ENCODE peak calls at places on chromosomes 13 and 19, in five cellular contexts. S is OCI-LY7, R is GM23338, D is SK-N-SH, K is HCT116. N is an unnamed sample. For H3K9me2, the result is how much of the 10 kb centered on the place peaks cover.

GRCh38 chr19:31356587-31357314 is 7.5 kb upstream of the TSHZ3 start:
- DNase-seq in D (peak), R (peak), S (no peak), K (no peak), N (no peak)

GRCh38 chr19:31271569-31271911 is 77.7 kb downstream of the TSHZ3 start:
- DNase-seq in K (no peak), D (no peak), R (no peak), S (no peak), N (no peak)

GRCh38 chr19:47699360-47699917 is 13.8 kb upstream of the EHD2 start:
- DNase-seq in D (peak), S (peak), K (no peak), R (peak), N (peak)

GRCh38 chr19:35742121-35742724 is at the start of gene IGFLR1:
- DNase-seq in D (no peak), S (peak), K (no peak), R (no peak), N (no peak)

GRCh38 chr13:110767476-110767875 is 54.0 kb downstream of the ING1 start:
- DNase-seq in K (no peak), D (no peak), S (no peak), R (no peak), N (no peak)

GRCh38 chr19:14400913-14401312 is 18.2 kb downstream of the DDX39A start:
- DNase-seq in S (no peak), K (no peak), D (no peak), R (no peak), N (no peak)

GRCh38 chr19:53037101-53038097 is 7.1 kb upstream of the ERVV-2 start:
- DNase-seq in K (no peak), D (peak), R (peak), S (no peak), N (no peak)

GRCh38 chr19:49844138-49844740 is 6.7 kb upstream of the PTOV1 start:
- DNase-seq in S (no peak), R (no peak), D (no peak), K (no peak), N (no peak)

GRCh38 chr19:4597975-4598671 is 38.6 kb upstream of the SEMA6B start:
- DNase-seq in R (peak), D (peak), S (peak), K (no peak), N (peak)

GRCh38 chr19:53161123-53161522 is 2.3 kb upstream of the ZNF347 start:
- DNase-seq in S (no peak), K (no peak), R (no peak), D (no peak), N (no peak)

GRCh38 chr19:16657384-16657783 is 2.6 kb downstream of the SMIM7 start:
- DNase-seq in S (no peak), R (no peak), D (no peak), K (no peak), N (no peak)

GRCh38 chr19:16660763-16661479 is at the start of gene TMEM38A:
- DNase-seq in D (peak), K (no peak), R (peak), S (peak), N (peak)

GRCh38 chr19:16659464-16659831 is 496 bp downstream of the SMIM7 start:
- DNase-seq in D (no peak), K (no peak), S (no peak), R (no peak), N (no peak)

GRCh38 chr19:16661480-16662034 is 618 bp downstream of the TMEM38A start:
- DNase-seq in D (peak), S (peak), K (no peak), R (peak), N (no peak)

DNA sequence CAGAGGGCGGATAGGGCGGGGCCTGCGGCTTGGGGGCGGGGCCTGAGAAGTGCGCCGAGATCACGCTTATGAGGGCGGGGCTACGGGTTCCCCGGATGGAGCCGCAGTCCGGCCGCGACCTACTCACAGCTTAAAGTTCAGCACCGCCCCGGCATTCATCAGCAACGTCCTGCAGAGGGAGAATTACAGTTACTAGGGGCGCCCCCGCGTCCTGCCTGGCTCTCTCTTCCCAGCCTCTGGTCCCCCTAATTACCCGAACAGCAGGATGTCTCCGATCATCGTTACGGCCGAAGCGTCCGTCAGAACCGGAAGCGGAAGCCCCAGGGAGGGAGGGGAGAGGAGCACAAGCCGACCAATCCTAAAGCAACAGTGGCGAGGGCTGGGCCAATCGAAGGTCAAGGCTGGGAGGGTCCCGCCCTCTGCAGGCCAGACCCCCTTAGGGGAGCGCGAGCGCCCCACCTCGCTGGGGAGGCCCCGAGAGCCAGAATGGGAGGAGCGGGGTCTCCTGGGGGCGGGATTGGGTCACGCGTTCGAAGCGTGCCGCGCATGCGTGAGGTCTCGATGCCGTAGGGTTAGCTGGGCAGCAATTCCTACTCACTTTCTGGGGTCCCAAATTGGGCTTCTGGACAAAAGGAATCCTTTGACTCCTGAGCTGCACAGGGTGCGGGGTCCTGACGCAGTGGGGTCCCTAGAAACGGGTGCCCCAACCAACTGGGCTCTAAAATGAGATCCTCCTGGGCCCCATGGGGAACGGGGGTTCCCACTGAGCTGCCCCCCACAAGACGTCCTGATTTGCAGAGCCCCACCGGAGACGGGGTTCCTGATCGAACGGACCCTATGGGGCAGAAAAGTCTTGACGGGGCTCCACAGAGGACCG is at the start of gene SMIM7:
- DNase-seq in K (peak), R (peak), S (peak), D (peak), N (peak)
- TF ChIP-seq CTCF in K (no peak), R (no peak), S (peak), D (no peak), N (no peak)

GRCh38 chr19:3536429-3537100 is 2.4 kb upstream of the TEKTIP1 start:
- DNase-seq in R (no peak), K (no peak), S (no peak), D (peak), N (no peak)

GRCh38 chr19:3538258-3538929 is 580 bp upstream of the TEKTIP1 start:
- DNase-seq in D (no peak), S (no peak), R (no peak), K (no peak), N (no peak)

GRCh38 chr19:3535235-3535921 is 3.6 kb upstream of the TEKTIP1 start:
- DNase-seq in D (no peak), K (no peak), R (no peak), S (no peak), N (no peak)

GRCh38 chr19:3537438-3538240 is 1.3 kb upstream of the TEKTIP1 start:
- DNase-seq in D (no peak), S (no peak), K (no peak), R (no peak), N (no peak)

GRCh38 chr19:3537101-3537437 is 1.9 kb upstream of the TEKTIP1 start:
- DNase-seq in S (no peak), D (no peak), R (no peak), K (no peak), N (no peak)
- H3K9me2 ChIP-seq in S (under half), D (under half), R (under half), K (under half), N (under half)

GRCh38 chr19:16033721-16034120 is 42.6 kb upstream of the TPM4 start:
- DNase-seq in D (no peak), K (no peak), S (no peak), R (no peak), N (no peak)
- TF ChIP-seq CTCF in D (no peak), K (no peak), S (no peak), R (no peak), N (no peak)

DNA sequence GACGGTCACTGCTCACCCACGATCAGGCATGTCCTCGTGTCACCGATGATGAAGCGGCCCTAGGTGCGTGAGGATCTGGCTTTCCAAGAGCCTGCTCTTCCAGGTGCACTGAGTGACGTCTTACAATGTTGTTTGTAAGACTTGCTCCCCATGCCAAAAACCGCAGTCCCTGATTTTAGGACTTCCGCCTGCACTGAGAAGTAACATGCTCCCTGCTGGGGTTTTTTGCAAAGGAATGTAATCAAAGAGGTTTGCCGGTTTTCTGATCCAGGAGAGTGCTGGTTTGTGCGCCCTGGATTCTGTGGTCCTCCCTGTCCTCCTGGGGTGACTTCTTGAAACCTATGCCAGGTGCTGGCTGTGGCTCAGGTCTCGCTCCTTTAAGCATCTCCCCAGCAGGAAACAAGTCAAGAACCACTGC is 38.8 kb downstream of the MYO9B start:
- DNase-seq in R (peak), S (no peak), K (no peak), D (no peak), N (peak)
- H3K9me2 ChIP-seq in R (under half), S (under half), K (under half), D (under half), N (under half)

DNA sequence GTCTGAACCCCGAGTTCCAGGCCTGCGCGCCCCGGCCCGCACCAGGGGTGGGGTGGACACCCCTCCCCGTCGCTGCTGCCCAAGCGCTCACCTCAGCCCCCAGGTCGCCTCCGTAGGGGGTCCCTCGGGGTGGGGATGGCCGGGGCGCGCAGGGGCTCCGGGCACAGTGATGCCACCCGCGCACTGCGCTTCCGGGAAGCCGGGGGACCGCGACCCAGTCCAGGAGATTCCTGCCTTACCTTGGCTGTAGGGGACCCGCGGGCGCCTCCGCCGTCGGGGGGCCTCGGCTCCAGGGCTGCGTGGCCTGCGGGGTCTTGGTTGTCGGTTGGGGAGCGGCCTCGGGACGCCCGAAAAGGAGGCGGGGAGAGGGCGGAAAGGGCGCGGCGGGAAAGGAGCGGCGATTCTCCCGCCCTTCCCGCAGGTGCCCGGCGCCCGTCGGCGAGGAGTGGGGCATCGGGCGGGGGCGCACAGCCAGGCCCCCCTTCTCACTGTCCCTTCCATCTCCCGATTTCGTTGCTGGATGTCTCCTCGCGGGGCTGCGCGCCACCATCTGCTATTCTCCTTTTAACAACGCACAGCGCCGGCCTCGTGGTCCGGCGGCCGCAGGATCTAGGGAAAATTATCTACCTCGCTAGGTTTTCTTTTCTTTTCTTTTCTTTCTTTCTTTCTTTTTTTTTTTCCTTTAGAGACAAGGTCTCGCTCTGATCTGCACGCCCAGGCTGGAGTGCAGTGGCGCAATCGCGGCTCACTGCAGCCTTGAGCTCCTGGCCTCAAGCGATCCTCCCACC is at the start of gene KEAP1:
- DNase-seq in D (peak), K (no peak), S (peak), R (peak), N (peak)
- TF ChIP-seq CTCF in D (no peak), K (no peak), S (peak), R (no peak), N (no peak)

DNA sequence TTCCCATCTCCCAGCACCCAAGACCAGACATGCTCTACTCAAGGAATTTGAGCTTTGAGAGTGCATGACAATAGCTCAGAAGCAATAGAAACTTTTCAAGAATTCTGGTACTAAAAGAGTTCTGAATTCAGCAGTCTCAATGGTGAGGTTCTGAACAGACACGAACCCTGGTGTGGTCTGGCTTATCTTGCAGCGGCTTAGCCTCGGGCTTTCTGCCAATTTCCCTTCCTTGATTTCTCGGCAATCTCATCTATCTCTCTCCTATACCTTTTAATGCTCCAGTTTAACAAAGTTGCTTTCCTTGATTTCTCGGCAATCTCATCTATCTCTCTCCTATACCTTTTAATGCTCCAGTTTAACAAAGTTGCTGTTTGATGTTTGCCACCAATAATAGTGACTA is 174.6 kb downstream of the SPRY2 start:
- DNase-seq in R (no peak), K (no peak), D (no peak), S (no peak), N (no peak)
- H3K9me2 ChIP-seq in R (under half), K (under half), D (under half), S (under half), N (under half)

GRCh38 chr13:97212540-97213146 is 9.5 kb upstream of the MBNL2 start:
- DNase-seq in D (no peak), R (peak), S (peak), K (no peak), N (peak)
- TF ChIP-seq CTCF in D (peak), R (peak), S (peak), K (peak), N (peak)

DNA sequence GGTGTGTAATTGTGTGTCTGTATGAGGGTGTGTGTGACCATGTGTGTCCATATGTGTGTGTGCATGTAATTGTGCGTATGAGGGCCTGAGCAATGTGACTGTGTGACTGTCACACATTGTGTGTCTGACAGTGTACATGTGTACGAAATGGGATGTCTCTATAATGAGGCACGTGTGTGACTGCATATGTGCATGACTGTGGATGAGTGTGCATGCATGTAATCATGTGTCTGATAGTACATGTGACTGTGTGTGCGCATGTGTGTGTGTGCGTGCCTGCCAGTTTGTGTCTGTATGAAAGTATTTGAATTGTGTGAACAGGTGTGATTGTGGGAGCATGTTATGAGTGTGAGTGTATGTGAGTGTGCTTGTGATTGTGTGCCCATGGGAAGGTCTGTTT is 2.2 kb upstream of the ACSBG2 start:
- DNase-seq in K (no peak), S (no peak), D (no peak), R (no peak), N (no peak)
- H3K9me2 ChIP-seq in K (under half), S (under half), D (under half), R (under half), N (under half)

GRCh38 chr19:40974633-40975037 is 16.4 kb upstream of the CYP2B6 start:
- DNase-seq in D (peak), S (peak), K (peak), R (peak), N (peak)
- TF ChIP-seq CTCF in D (peak), S (peak), K (peak), R (peak), N (peak)

GRCh38 chr19:12075538-12076139 is 11.1 kb downstream of the ZNF844 start:
- DNase-seq in K (no peak), S (no peak), D (no peak), R (no peak), N (no peak)
- H3K9me2 ChIP-seq in K (under half), S (under half), D (under half), R (under half), N (under half)

N was measured in PC-3.